ENCODE peak calls at places on chromosomes 11 and 22, in seven cellular contexts. One of them, this sample, is unnamed.
A peak's percentile ranks its signal among the peaks of the same experiment; 100 is the strongest.

GRCh38 chr22:49793296-49793695 is 34.4 kb downstream of the BRD1 start:
- DNase-seq in stimulated activated CD4-positive, alpha-beta T cell treated with anti-CD3 and anti-CD28 coated beads, Interleukin-4, amount 100 ng/mL, for 48 hours: no peak
- DNase-seq in AG10803: no peak
- DNase-seq in sigmoid colon: no peak
- DNase-seq in head of caudate nucleus: no peak
- DNase-seq in Right ventricle myocardium superior: no peak
- DNase-seq in T-cell: no peak
- DNase-seq in this sample: no peak

GRCh38 chr11:109865558-109866186 is 227.5 kb upstream of the ZC3H12C start:
- DNase-seq in AG10803: no peak
- DNase-seq in sigmoid colon: no peak
- DNase-seq in T-cell: no peak
- DNase-seq in stimulated activated CD4-positive, alpha-beta T cell treated with anti-CD3 and anti-CD28 coated beads, Interleukin-4, amount 100 ng/mL, for 48 hours: no peak
- DNase-seq in Right ventricle myocardium superior: no peak
- DNase-seq in head of caudate nucleus: peak; percentile 32
- DNase-seq in this sample: peak; percentile 14

GRCh38 chr11:95076416-95076815 is 9.7 kb downstream of the SRSF8 start:
- DNase-seq in Right ventricle myocardium superior: no peak
- DNase-seq in head of caudate nucleus: no peak
- DNase-seq in AG10803: peak; percentile 58
- DNase-seq in sigmoid colon: no peak
- DNase-seq in T-cell: no peak
- DNase-seq in stimulated activated CD4-positive, alpha-beta T cell treated with anti-CD3 and anti-CD28 coated beads, Interleukin-4, amount 100 ng/mL, for 48 hours: no peak
- DNase-seq in this sample: no peak

GRCh38 chr11:34235591-34236071 is 122.2 kb downstream of the ABTB2 start:
- DNase-seq in head of caudate nucleus: no peak
- DNase-seq in sigmoid colon: no peak
- DNase-seq in AG10803: no peak
- DNase-seq in stimulated activated CD4-positive, alpha-beta T cell treated with anti-CD3 and anti-CD28 coated beads, Interleukin-4, amount 100 ng/mL, for 48 hours: no peak
- DNase-seq in T-cell: no peak
- DNase-seq in Right ventricle myocardium superior: no peak
- DNase-seq in this sample: no peak

GRCh38 chr11:115765803-115766239 is 261.6 kb upstream of the CADM1 start:
- DNase-seq in T-cell: no peak
- DNase-seq in Right ventricle myocardium superior: no peak
- DNase-seq in stimulated activated CD4-positive, alpha-beta T cell treated with anti-CD3 and anti-CD28 coated beads, Interleukin-4, amount 100 ng/mL, for 48 hours: no peak
- DNase-seq in AG10803: peak; percentile 70
- DNase-seq in sigmoid colon: no peak
- DNase-seq in head of caudate nucleus: no peak
- DNase-seq in this sample: no peak

GRCh38 chr11:26187639-26188038 is 144.3 kb upstream of the ANO3 start:
- DNase-seq in AG10803: peak; percentile 88
- DNase-seq in sigmoid colon: no peak
- DNase-seq in stimulated activated CD4-positive, alpha-beta T cell treated with anti-CD3 and anti-CD28 coated beads, Interleukin-4, amount 100 ng/mL, for 48 hours: no peak
- DNase-seq in head of caudate nucleus: no peak
- DNase-seq in T-cell: no peak
- DNase-seq in Right ventricle myocardium superior: no peak
- DNase-seq in this sample: no peak

GRCh38 chr22:43821606-43822425 is 9.7 kb upstream of the EFCAB6 start:
- DNase-seq in Right ventricle myocardium superior: no peak
- DNase-seq in head of caudate nucleus: no peak
- DNase-seq in sigmoid colon: no peak
- DNase-seq in AG10803: no peak
- DNase-seq in T-cell: no peak
- DNase-seq in stimulated activated CD4-positive, alpha-beta T cell treated with anti-CD3 and anti-CD28 coated beads, Interleukin-4, amount 100 ng/mL, for 48 hours: no peak
- DNase-seq in this sample: no peak

GRCh38 chr22:17633217-17633997 is 4.9 kb upstream of the ATP6V1E1 start:
- DNase-seq in sigmoid colon: no peak
- DNase-seq in AG10803: peak; percentile 87
- DNase-seq in stimulated activated CD4-positive, alpha-beta T cell treated with anti-CD3 and anti-CD28 coated beads, Interleukin-4, amount 100 ng/mL, for 48 hours: no peak
- DNase-seq in head of caudate nucleus: no peak
- DNase-seq in Right ventricle myocardium superior: no peak
- DNase-seq in T-cell: no peak
- DNase-seq in this sample: no peak

GRCh38 chr11:74644084-74644483 is 51.7 kb downstream of the POLD3 start:
- DNase-seq in sigmoid colon: no peak
- DNase-seq in stimulated activated CD4-positive, alpha-beta T cell treated with anti-CD3 and anti-CD28 coated beads, Interleukin-4, amount 100 ng/mL, for 48 hours: no peak
- DNase-seq in T-cell: no peak
- DNase-seq in Right ventricle myocardium superior: no peak
- DNase-seq in head of caudate nucleus: no peak
- DNase-seq in AG10803: no peak
- DNase-seq in this sample: no peak

GRCh38 chr22:37228106-37229011 is 15.7 kb downstream of the RAC2 start:
- DNase-seq in stimulated activated CD4-positive, alpha-beta T cell treated with anti-CD3 and anti-CD28 coated beads, Interleukin-4, amount 100 ng/mL, for 48 hours: no peak
- DNase-seq in AG10803: peak; percentile 39
- DNase-seq in T-cell: no peak
- DNase-seq in Right ventricle myocardium superior: peak; percentile 60
- DNase-seq in head of caudate nucleus: no peak
- DNase-seq in sigmoid colon: no peak
- DNase-seq in this sample: peak; percentile 43

GRCh38 chr11:61306221-61306620 is 11.1 kb upstream of the VWCE start:
- DNase-seq in head of caudate nucleus: no peak
- DNase-seq in sigmoid colon: no peak
- DNase-seq in AG10803: no peak
- DNase-seq in Right ventricle myocardium superior: no peak
- DNase-seq in stimulated activated CD4-positive, alpha-beta T cell treated with anti-CD3 and anti-CD28 coated beads, Interleukin-4, amount 100 ng/mL, for 48 hours: no peak
- DNase-seq in T-cell: no peak
- DNase-seq in this sample: no peak

GRCh38 chr11:57153448-57153847 is 28.3 kb upstream of the LRRC55 start:
- DNase-seq in head of caudate nucleus: no peak
- DNase-seq in sigmoid colon: no peak
- DNase-seq in T-cell: no peak
- DNase-seq in Right ventricle myocardium superior: no peak
- DNase-seq in AG10803: no peak
- DNase-seq in stimulated activated CD4-positive, alpha-beta T cell treated with anti-CD3 and anti-CD28 coated beads, Interleukin-4, amount 100 ng/mL, for 48 hours: no peak
- DNase-seq in this sample: no peak

GRCh38 chr11:108093128-108093904 is 28.1 kb upstream of the ACAT1 start:
- DNase-seq in head of caudate nucleus: no peak
- DNase-seq in T-cell: no peak
- DNase-seq in AG10803: peak; percentile 11
- DNase-seq in sigmoid colon: no peak
- DNase-seq in Right ventricle myocardium superior: no peak
- DNase-seq in stimulated activated CD4-positive, alpha-beta T cell treated with anti-CD3 and anti-CD28 coated beads, Interleukin-4, amount 100 ng/mL, for 48 hours: no peak
- DNase-seq in this sample: no peak

GRCh38 chr22:19567383-19568009 is 43.3 kb upstream of the CLDN5 start:
- DNase-seq in AG10803: no peak
- DNase-seq in Right ventricle myocardium superior: no peak
- DNase-seq in T-cell: no peak
- DNase-seq in sigmoid colon: no peak
- DNase-seq in stimulated activated CD4-positive, alpha-beta T cell treated with anti-CD3 and anti-CD28 coated beads, Interleukin-4, amount 100 ng/mL, for 48 hours: no peak
- DNase-seq in head of caudate nucleus: no peak
- DNase-seq in this sample: no peak

GRCh38 chr11:115408036-115408911 is 95.9 kb downstream of the CADM1 start:
- DNase-seq in Right ventricle myocardium superior: no peak
- DNase-seq in AG10803: peak; percentile 37
- DNase-seq in stimulated activated CD4-positive, alpha-beta T cell treated with anti-CD3 and anti-CD28 coated beads, Interleukin-4, amount 100 ng/mL, for 48 hours: no peak
- DNase-seq in sigmoid colon: no peak
- DNase-seq in head of caudate nucleus: no peak
- DNase-seq in T-cell: no peak
- DNase-seq in this sample: no peak

GRCh38 chr11:42058794-42059193 is 599.3 kb upstream of the LRRC4C start:
- DNase-seq in Right ventricle myocardium superior: no peak
- DNase-seq in AG10803: no peak
- DNase-seq in stimulated activated CD4-positive, alpha-beta T cell treated with anti-CD3 and anti-CD28 coated beads, Interleukin-4, amount 100 ng/mL, for 48 hours: no peak
- DNase-seq in head of caudate nucleus: no peak
- DNase-seq in T-cell: no peak
- DNase-seq in sigmoid colon: no peak
- DNase-seq in this sample: no peak

GRCh38 chr11:36738292-36738861 is 140.3 kb upstream of the RAG2 start:
- DNase-seq in stimulated activated CD4-positive, alpha-beta T cell treated with anti-CD3 and anti-CD28 coated beads, Interleukin-4, amount 100 ng/mL, for 48 hours: no peak
- DNase-seq in AG10803: no peak
- DNase-seq in Right ventricle myocardium superior: no peak
- DNase-seq in T-cell: no peak
- DNase-seq in sigmoid colon: no peak
- DNase-seq in head of caudate nucleus: no peak
- DNase-seq in this sample: no peak

GRCh38 chr11:92131289-92131890 is 93.2 kb upstream of the FAT3 start:
- DNase-seq in stimulated activated CD4-positive, alpha-beta T cell treated with anti-CD3 and anti-CD28 coated beads, Interleukin-4, amount 100 ng/mL, for 48 hours: no peak
- DNase-seq in AG10803: peak; percentile 66
- DNase-seq in T-cell: no peak
- DNase-seq in sigmoid colon: no peak
- DNase-seq in head of caudate nucleus: no peak
- DNase-seq in Right ventricle myocardium superior: no peak
- DNase-seq in this sample: no peak

GRCh38 chr22:29310065-29310862 is 3.8 kb downstream of the GAS2L1 start:
- DNase-seq in T-cell: no peak
- DNase-seq in stimulated activated CD4-positive, alpha-beta T cell treated with anti-CD3 and anti-CD28 coated beads, Interleukin-4, amount 100 ng/mL, for 48 hours: no peak
- DNase-seq in head of caudate nucleus: no peak
- DNase-seq in Right ventricle myocardium superior: peak; percentile 60
- DNase-seq in AG10803: no peak
- DNase-seq in sigmoid colon: peak; percentile 79
- DNase-seq in this sample: no peak

GRCh38 chr11:41522899-41523672 is 63.6 kb upstream of the LRRC4C start:
- DNase-seq in stimulated activated CD4-positive, alpha-beta T cell treated with anti-CD3 and anti-CD28 coated beads, Interleukin-4, amount 100 ng/mL, for 48 hours: no peak
- DNase-seq in Right ventricle myocardium superior: no peak
- DNase-seq in sigmoid colon: no peak
- DNase-seq in head of caudate nucleus: no peak
- DNase-seq in T-cell: no peak
- DNase-seq in AG10803: peak; percentile 9
- DNase-seq in this sample: no peak

This sample was measured in left ventricle myocardium inferior.